ENCODE peak calls at places on chromosome X, in seven cellular contexts. B is ascending aorta; N is CD4-positive, CD25-positive, alpha-beta regulatory T cell; G is colonic mucosa; V is aorta; F is cardiac muscle cell; P is endothelial cell of umbilical vein. Z is an unnamed sample.

GRCh38 chrX:5042563-5042962 is 1186.1 kb downstream of the NLGN4X start:
- DNase-seq in V (no peak), B (no peak), F (no peak), N (no peak), G (no peak), P (no peak), Z (no peak)

GRCh38 chrX:87900320-87900908 is 382.8 kb downstream of the KLHL4 start:
- DNase-seq in N (peak; percentile 51), F (no peak), P (no peak), B (no peak), V (no peak), G (no peak), Z (peak; percentile 1)

GRCh38 chrX:140475025-140475424 is 29.8 kb downstream of the SOX3 start:
- DNase-seq in V (no peak), N (no peak), P (no peak), B (no peak), F (no peak), G (no peak), Z (no peak)

GRCh38 chrX:46574337-46574940 is 874 bp downstream of the CHST7 start:
- DNase-seq in N (peak; percentile 59), G (no peak), B (no peak), V (no peak), F (peak; percentile 37), P (peak; percentile 29), Z (no peak)

GRCh38 chrX:109440475-109440874 is 41.4 kb downstream of the GUCY2F start:
- DNase-seq in G (no peak), P (no peak), N (no peak), V (no peak), B (no peak), F (peak; percentile 0), Z (no peak)

GRCh38 chrX:153509592-153509991 is 7.8 kb upstream of the ATP2B3 start:
- DNase-seq in N (no peak), F (no peak), G (no peak), B (no peak), V (no peak), P (no peak), Z (no peak)

GRCh38 chrX:22202251-22202650 is 70.5 kb upstream of the CBLL2 start:
- DNase-seq in G (no peak), V (no peak), F (peak; percentile 2), P (no peak), B (no peak), N (no peak), Z (no peak)

GRCh38 chrX:135516376-135516775 is 4.1 kb upstream of the INTS6L start:
- DNase-seq in B (no peak), V (no peak), N (no peak), G (no peak), F (no peak), P (no peak), Z (no peak)

GRCh38 chrX:65668362-65669310 is 1.2 kb downstream of the MSN start:
- DNase-seq in N (peak; percentile 82), P (peak; percentile 69), V (peak; percentile 85), B (peak; percentile 55), F (peak; percentile 79), G (peak; percentile 55), Z (peak; percentile 83)

GRCh38 chrX:153800746-153801145 is 6.3 kb downstream of the SSR4 start:
- DNase-seq in V (no peak), F (no peak), P (no peak), B (no peak), N (no peak), G (no peak), Z (no peak)

GRCh38 chrX:17397074-17397473 is 22.1 kb downstream of the NHS start:
- DNase-seq in V (no peak), G (no peak), N (no peak), F (peak; percentile 38), B (no peak), P (no peak), Z (no peak)

GRCh38 chrX:96685205-96686099 is 810 bp downstream of the DIAPH2 start:
- DNase-seq in F (peak; percentile 56), G (peak; percentile 47), P (peak; percentile 63), N (peak; percentile 55), B (no peak), V (peak; percentile 77), Z (peak; percentile 62)

GRCh38 chrX:123873956-123874355 is 14.1 kb downstream of the XIAP start:
- DNase-seq in V (no peak), N (no peak), F (no peak), P (peak; percentile 37), B (no peak), G (no peak), Z (peak; percentile 11)

GRCh38 chrX:100649550-100650356 is 5.8 kb downstream of the SRPX2 start:
- DNase-seq in B (no peak), F (peak; percentile 95), G (peak; percentile 78), N (no peak), P (peak; percentile 93), V (peak; percentile 76), Z (peak; percentile 82)

GRCh38 chrX:74449322-74449936 is 28.1 kb downstream of the SLC16A2 start:
- DNase-seq in G (no peak), N (no peak), B (no peak), P (no peak), F (no peak), V (no peak), Z (peak; percentile 44)

GRCh38 chrX:100995469-100995868 is 26.0 kb downstream of the ARL13A start:
- DNase-seq in B (no peak), F (peak; percentile 44), P (peak; percentile 37), N (no peak), G (no peak), V (no peak), Z (peak; percentile 71)

GRCh38 chrX:23699636-23700194 is 32.4 kb downstream of the PRDX4 start:
- DNase-seq in G (peak; percentile 19), F (peak; percentile 62), P (no peak), V (no peak), N (peak; percentile 4), B (no peak), Z (peak; percentile 8)

GRCh38 chrX:21907250-21907649 is 33.3 kb upstream of the SMS start:
- DNase-seq in B (no peak), G (no peak), V (no peak), N (no peak), P (no peak), F (peak; percentile 21), Z (no peak)

GRCh38 chrX:47316276-47317025 is 53.9 kb upstream of the ZNF157 start:
- DNase-seq in P (peak; percentile 20), G (no peak), N (no peak), V (no peak), F (peak; percentile 25), B (no peak), Z (no peak)

DNA sequence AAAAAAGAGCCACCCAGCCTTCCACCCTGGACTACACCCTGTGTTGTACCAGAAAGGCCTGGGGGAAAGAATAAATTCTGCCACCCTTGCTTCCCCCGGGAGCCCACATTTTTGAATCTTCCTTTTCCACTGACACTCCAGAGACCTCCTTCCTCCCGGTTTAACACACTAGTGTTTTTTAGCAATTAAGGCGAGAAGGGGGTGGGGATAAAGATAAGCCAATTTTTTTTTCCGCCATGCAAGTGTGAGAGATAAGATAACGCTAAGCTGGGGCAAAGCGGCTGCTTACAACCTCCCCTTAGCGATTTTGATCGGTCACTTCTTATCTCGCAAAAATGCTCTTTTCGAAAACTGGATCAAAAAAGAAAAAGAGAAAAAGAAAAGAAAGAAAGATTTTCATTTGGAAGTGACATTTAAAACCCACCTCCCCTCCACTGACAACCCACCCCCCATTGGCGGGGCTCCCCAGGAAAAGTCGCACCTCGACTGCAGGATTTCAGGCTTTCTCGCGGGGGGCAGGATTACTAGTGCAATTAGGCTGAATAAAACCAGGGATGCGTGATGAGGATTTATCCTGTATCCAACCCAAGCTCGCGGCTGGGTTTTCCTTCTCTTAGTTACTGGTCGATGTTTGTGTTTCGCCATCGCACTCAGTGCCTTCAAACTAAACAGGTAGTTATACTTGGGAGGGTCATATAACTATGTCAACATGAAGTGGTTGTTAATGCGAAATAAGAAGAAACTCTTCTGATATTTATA is 6.0 kb upstream of the BCOR start:
- DNase-seq in N (no peak), P (no peak), V (no peak), G (no peak), B (no peak), F (no peak), Z (no peak)
- H3K4me3 ChIP-seq in N (no peak overlapping the region), P (no peak overlapping the region), V (no peak overlapping the region), G (no peak overlapping the region), B (no peak overlapping the region), F (peak overlapping the region; percentile 41), Z (no peak overlapping the region)

GRCh38 chrX:77114501-77114900 is 332.7 kb upstream of the FGF16 start:
- DNase-seq in P (no peak), F (no peak), N (no peak), B (no peak), G (no peak), V (no peak), Z (no peak)

GRCh38 chrX:77118686-77119085 is 328.5 kb upstream of the FGF16 start:
- DNase-seq in V (no peak), G (no peak), F (no peak), B (no peak), N (no peak), P (no peak), Z (no peak)

GRCh38 chrX:77119706-77120105 is 327.5 kb upstream of the FGF16 start:
- DNase-seq in P (no peak), G (no peak), F (no peak), V (no peak), N (no peak), B (no peak), Z (no peak)
- H3K9me3 ChIP-seq in P (no peaks in the 10 kb centered on the region), G (no peaks in the 10 kb centered on the region), F (no peaks in the 10 kb centered on the region), V (no peaks in the 10 kb centered on the region), N (no peaks in the 10 kb centered on the region), B (no peaks in the 10 kb centered on the region), Z (no peaks in the 10 kb centered on the region)

GRCh38 chrX:43756076-43756475 is 100.0 kb downstream of the MAOA start:
- DNase-seq in G (no peak), F (no peak), N (no peak), P (no peak), V (no peak), B (no peak), Z (no peak)

GRCh38 chrX:43758044-43758443 is 101.9 kb downstream of the MAOA start:
- DNase-seq in F (no peak), V (no peak), G (no peak), B (no peak), N (no peak), P (no peak), Z (no peak)

GRCh38 chrX:43750248-43750676 is 94.2 kb downstream of the MAOA start:
- DNase-seq in N (peak; percentile 78), F (peak; percentile 67), V (no peak), B (no peak), G (peak; percentile 58), P (peak; percentile 57), Z (no peak)

GRCh38 chrX:43753637-43754036 is 97.5 kb downstream of the MAOA start:
- DNase-seq in P (no peak), G (no peak), V (no peak), N (peak; percentile 1), F (no peak), B (no peak), Z (no peak)
- H3K27me3 ChIP-seq in P (no peaks in the 10 kb centered on the region), G (no peaks in the 10 kb centered on the region), V (no peaks in the 10 kb centered on the region), N (no peaks in the 10 kb centered on the region), F (no peaks in the 10 kb centered on the region), B (no peaks in the 10 kb centered on the region), Z (no peaks in the 10 kb centered on the region)

DNA sequence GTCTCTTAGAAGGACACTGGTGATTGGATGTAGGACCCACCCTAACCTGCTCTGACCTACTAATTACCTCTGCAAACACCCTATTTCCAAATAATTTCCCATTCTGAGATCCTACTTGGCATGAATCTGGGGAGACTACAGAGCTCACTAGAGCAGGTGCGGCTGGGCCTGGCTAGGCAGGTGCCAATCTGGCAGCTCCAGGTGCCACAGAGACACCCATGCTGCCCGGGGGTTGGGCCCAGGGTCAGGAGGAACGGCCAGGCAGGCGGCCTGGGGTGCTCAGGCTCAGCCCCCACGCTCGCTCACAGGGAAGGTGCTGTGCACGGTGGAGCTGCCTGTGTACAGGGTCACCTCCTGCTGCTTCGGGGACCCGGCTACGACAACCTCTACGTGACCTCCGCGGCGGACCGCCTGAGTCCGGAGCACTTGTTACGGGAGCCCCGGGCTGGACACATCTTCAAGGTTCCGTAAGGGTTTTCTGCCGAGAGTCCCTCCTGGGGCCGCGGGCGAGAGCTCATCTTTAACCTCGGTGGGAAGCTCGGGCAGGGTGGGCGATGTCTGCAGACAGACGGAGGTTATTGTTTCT is 26.5 kb upstream of the PLCXD1 start:
- DNase-seq in G (no peak), B (no peak), F (no peak), V (peak; percentile 74), P (no peak), N (no peak), Z (no peak)
- H3K4me3 ChIP-seq in G (no peak overlapping the region), B (no peak overlapping the region), F (no peak overlapping the region), V (no peak overlapping the region), P (no peak overlapping the region), N (no peak overlapping the region), Z (no peak overlapping the region)

Z was measured in MG63.